ENCODE peak calls at places on chromosome 10, in seven cellular contexts. A is endothelial cell of umbilical vein; Z is H1; I is neural progenitor cell; X is effector memory CD4-positive, alpha-beta T cell; C is fibroblast of lung; S is astrocyte. O is an unnamed sample. For H3K27me3, the result is how much of the 10 kb centered on the place peaks cover.

GRCh38 chr10:103587073-103587472 is 93.6 kb downstream of the NEURL1 start:
- DNase-seq in C (no peak), S (no peak), A (no peak), X (no peak), Z (no peak), I (no peak), O (no peak)

GRCh38 chr10:112286837-112287818 is 3.9 kb downstream of the TECTB start:
- DNase-seq in A (no peak), C (no peak), I (no peak), X (no peak), Z (no peak), S (no peak), O (no peak)

GRCh38 chr10:31864834-31865518 is 63.7 kb downstream of the ARHGAP12 start:
- DNase-seq in X (no peak), Z (peak), I (peak), C (peak), S (no peak), A (peak), O (no peak)

GRCh38 chr10:113446739-113447138 is 106.1 kb upstream of the HABP2 start:
- DNase-seq in C (no peak), A (no peak), X (no peak), S (no peak), I (no peak), Z (no peak), O (no peak)

GRCh38 chr10:129244298-129244697 is 222.7 kb upstream of the MGMT start:
- DNase-seq in X (no peak), A (no peak), I (no peak), C (no peak), S (no peak), Z (no peak), O (no peak)

GRCh38 chr10:60848126-60848525 is 69.8 kb downstream of the CDK1 start:
- DNase-seq in C (peak), S (peak), X (no peak), I (no peak), A (peak), Z (no peak), O (no peak)

GRCh38 chr10:34637419-34637911 is 177.6 kb downstream of the PARD3 start:
- DNase-seq in C (peak), A (peak), Z (peak), I (peak), S (peak), X (no peak), O (peak)

GRCh38 chr10:127962205-127962604 is 55.3 kb downstream of the PTPRE start:
- DNase-seq in C (no peak), I (no peak), Z (no peak), A (no peak), X (no peak), S (no peak), O (no peak)

GRCh38 chr10:84606428-84606827 is 278.0 kb downstream of the CCSER2 start:
- DNase-seq in Z (no peak), A (no peak), S (no peak), C (no peak), X (no peak), I (no peak), O (no peak)

DNA sequence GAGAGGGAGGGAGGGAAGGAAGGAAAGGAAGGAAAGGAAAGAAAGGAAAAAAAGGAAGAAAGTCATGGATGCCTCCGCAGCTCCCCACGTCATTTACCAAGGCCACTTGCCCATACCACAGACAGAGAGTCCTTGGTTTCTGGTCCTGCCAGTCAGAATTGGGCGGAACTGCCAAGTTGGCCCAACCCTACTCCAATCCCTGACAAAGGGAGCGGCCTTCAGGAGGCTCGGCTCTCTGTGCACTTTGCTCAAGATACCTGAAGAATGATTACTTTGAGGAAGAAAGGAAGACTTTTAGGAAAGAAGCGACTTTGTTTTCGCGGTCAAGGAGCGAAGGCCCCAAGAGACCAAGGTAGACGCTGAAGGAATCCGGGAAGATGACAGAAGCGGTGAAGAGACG is 49.1 kb upstream of the FXYD4 start:
- DNase-seq in Z (no peak), S (no peak), A (no peak), I (no peak), C (no peak), X (no peak), O (no peak)
- H3K4me3 ChIP-seq in Z (peak), S (peak), A (no peak), I (peak), C (no peak), X (no peak), O (no peak)

DNA sequence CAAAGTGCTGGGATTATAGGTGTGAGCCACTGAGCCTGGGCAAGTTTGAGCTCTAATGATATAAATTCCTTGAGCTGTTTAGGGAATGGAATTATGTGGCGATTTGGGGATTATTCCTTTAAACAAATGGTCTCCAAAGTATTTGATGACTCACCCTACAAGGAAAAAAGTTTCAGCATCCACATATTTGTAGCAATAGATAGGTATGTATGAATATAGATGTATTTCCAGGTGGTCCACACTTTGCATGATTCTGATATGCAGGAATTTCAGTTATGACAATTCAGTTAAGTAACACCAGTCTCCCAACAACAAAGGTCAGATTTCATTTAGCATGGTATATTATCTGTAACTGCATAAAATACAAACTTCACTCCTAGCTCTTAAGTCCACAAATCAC is 92.2 kb downstream of the ZNF248 start:
- DNase-seq in S (no peak), I (no peak), X (no peak), C (no peak), A (no peak), Z (no peak), O (no peak)
- H3K27ac ChIP-seq in S (no peak), I (no peak), X (no peak), C (no peak), A (no peak), Z (no peak), O (no peak)

GRCh38 chr10:81872206-81872605 is 2.8 kb upstream of the NRG3 start:
- DNase-seq in S (no peak), C (no peak), Z (no peak), X (no peak), I (no peak), A (peak), O (no peak)
- H3K27me3 ChIP-seq in S (under half), C (under half), Z (under half), X (under half), I (half or more), A (under half), O (under half)

DNA sequence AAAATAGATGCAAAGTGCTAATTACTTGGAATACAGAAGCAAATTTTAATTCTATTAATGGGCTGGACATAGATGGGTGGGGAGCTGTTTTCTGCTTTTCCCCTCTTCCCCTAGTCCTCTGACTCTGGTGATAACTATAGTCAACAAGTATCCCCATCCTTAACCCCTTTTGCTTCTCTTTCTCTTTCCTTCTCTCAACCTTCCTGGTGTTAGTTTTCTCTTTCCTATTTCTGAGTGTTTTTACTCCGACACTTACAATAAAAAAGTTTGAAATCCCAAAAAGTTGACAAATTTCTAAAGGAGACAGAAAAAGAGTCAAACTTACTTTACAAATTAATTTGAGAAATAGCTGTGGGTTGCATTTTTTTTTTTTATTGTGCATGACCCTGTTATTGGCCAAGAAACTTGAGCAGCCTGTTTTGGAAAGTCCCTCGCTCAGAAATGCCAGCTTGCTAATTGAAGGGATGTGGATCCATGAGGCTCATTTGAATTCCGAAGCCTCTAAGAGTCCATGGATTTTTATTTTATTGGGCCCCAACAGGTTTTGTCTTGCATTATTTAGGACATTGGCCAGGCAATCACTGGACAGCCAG is 2.4 kb downstream of the FAS start:
- DNase-seq in X (no peak), Z (no peak), I (no peak), C (peak), S (peak), A (no peak), O (no peak)
- H3K4me3 ChIP-seq in X (peak), Z (no peak), I (peak), C (peak), S (no peak), A (no peak), O (peak)

O was measured in CD8-positive, alpha-beta memory T cell.